ENCODE peak calls at places on chromosomes 12 and 14, in six cellular contexts. One of them, this sample, is unnamed.

GRCh38 chr12:10771132-10771733 is 31.2 kb downstream of the TAS2R7 start:
- DNase-seq in mesendoderm: peak
- DNase-seq in IMR-90: peak
- DNase-seq in H9: no peak
- DNase-seq in mesenchymal stem cell: peak
- DNase-seq in H1: no peak
- DNase-seq in this sample: peak

GRCh38 chr12:45284096-45284901 is 68.4 kb downstream of the ANO6 start:
- DNase-seq in mesendoderm: peak
- DNase-seq in IMR-90: peak
- DNase-seq in H9: peak
- DNase-seq in mesenchymal stem cell: peak
- DNase-seq in H1: no peak
- DNase-seq in this sample: no peak

GRCh38 chr14:90593254-90594040 is 196.6 kb downstream of the CALM1 start:
- DNase-seq in mesendoderm: no peak
- DNase-seq in IMR-90: no peak
- DNase-seq in H9: no peak
- DNase-seq in mesenchymal stem cell: no peak
- DNase-seq in H1: no peak
- DNase-seq in this sample: no peak

GRCh38 chr14:35758523-35759129 is 50.5 kb downstream of the RALGAPA1 start:
- DNase-seq in mesendoderm: no peak
- DNase-seq in IMR-90: no peak
- DNase-seq in H9: no peak
- DNase-seq in mesenchymal stem cell: no peak
- DNase-seq in H1: no peak
- DNase-seq in this sample: no peak

GRCh38 chr14:77145975-77146740 is 4.6 kb upstream of the ZDHHC22 start:
- DNase-seq in mesendoderm: no peak
- DNase-seq in IMR-90: no peak
- DNase-seq in H9: peak
- DNase-seq in mesenchymal stem cell: no peak
- DNase-seq in H1: no peak
- DNase-seq in this sample: no peak

GRCh38 chr12:125105600-125105999 is 40.4 kb downstream of the AACS start:
- DNase-seq in mesendoderm: peak
- DNase-seq in IMR-90: no peak
- DNase-seq in H9: no peak
- DNase-seq in mesenchymal stem cell: no peak
- DNase-seq in H1: no peak
- DNase-seq in this sample: no peak

GRCh38 chr12:121530600-121531355 is 50.0 kb downstream of the KDM2B start:
- DNase-seq in mesendoderm: peak
- DNase-seq in IMR-90: peak
- DNase-seq in H9: peak
- DNase-seq in mesenchymal stem cell: peak
- DNase-seq in H1: no peak
- DNase-seq in this sample: no peak

GRCh38 chr14:93332032-93332852 is 594 bp downstream of the BTBD7 start:
- DNase-seq in mesendoderm: peak
- DNase-seq in IMR-90: peak
- DNase-seq in H9: no peak
- DNase-seq in mesenchymal stem cell: peak
- DNase-seq in H1: no peak
- DNase-seq in this sample: peak

GRCh38 chr14:49584058-49584457 is 2.1 kb downstream of the RPS29 start:
- DNase-seq in mesendoderm: no peak
- DNase-seq in IMR-90: no peak
- DNase-seq in H9: no peak
- DNase-seq in mesenchymal stem cell: no peak
- DNase-seq in H1: no peak
- DNase-seq in this sample: no peak

GRCh38 chr14:97074860-97075259 is 277.7 kb downstream of the VRK1 start:
- DNase-seq in mesendoderm: no peak
- DNase-seq in IMR-90: no peak
- DNase-seq in H9: no peak
- DNase-seq in mesenchymal stem cell: no peak
- DNase-seq in H1: no peak
- DNase-seq in this sample: no peak

GRCh38 chr12:4084631-4085030 is 188.9 kb upstream of the CCND2 start:
- DNase-seq in mesendoderm: no peak
- DNase-seq in IMR-90: no peak
- DNase-seq in H9: no peak
- DNase-seq in mesenchymal stem cell: no peak
- DNase-seq in H1: no peak
- DNase-seq in this sample: no peak

GRCh38 chr14:51430079-51430478 is 190.0 kb downstream of the TMX1 start:
- DNase-seq in mesendoderm: no peak
- DNase-seq in IMR-90: no peak
- DNase-seq in H9: no peak
- DNase-seq in mesenchymal stem cell: peak
- DNase-seq in H1: no peak
- DNase-seq in this sample: no peak

GRCh38 chr12:54608156-54608555 is 19.7 kb upstream of the PPP1R1A start:
- DNase-seq in mesendoderm: no peak
- DNase-seq in IMR-90: no peak
- DNase-seq in H9: no peak
- DNase-seq in mesenchymal stem cell: no peak
- DNase-seq in H1: no peak
- DNase-seq in this sample: no peak

GRCh38 chr12:108082506-108082905 is 46.6 kb upstream of the WSCD2 start:
- DNase-seq in mesendoderm: no peak
- DNase-seq in IMR-90: no peak
- DNase-seq in H9: no peak
- DNase-seq in mesenchymal stem cell: no peak
- DNase-seq in H1: no peak
- DNase-seq in this sample: no peak

GRCh38 chr12:12521044-12521485 is 41.6 kb downstream of the DUSP16 start:
- DNase-seq in mesendoderm: no peak
- DNase-seq in IMR-90: no peak
- DNase-seq in H9: no peak
- DNase-seq in mesenchymal stem cell: no peak
- DNase-seq in H1: no peak
- DNase-seq in this sample: peak

GRCh38 chr14:69107407-69108003 is 45.4 kb downstream of the DCAF5 start:
- DNase-seq in mesendoderm: peak
- DNase-seq in IMR-90: peak
- DNase-seq in H9: peak
- DNase-seq in mesenchymal stem cell: peak
- DNase-seq in H1: no peak
- DNase-seq in this sample: no peak

GRCh38 chr14:31527087-31527486 is 34.1 kb upstream of the NUBPL start:
- DNase-seq in mesendoderm: no peak
- DNase-seq in IMR-90: no peak
- DNase-seq in H9: peak
- DNase-seq in mesenchymal stem cell: no peak
- DNase-seq in H1: no peak
- DNase-seq in this sample: no peak

GRCh38 chr14:31530136-31530535 is 31.1 kb upstream of the NUBPL start:
- DNase-seq in mesendoderm: no peak
- DNase-seq in IMR-90: peak
- DNase-seq in H9: no peak
- DNase-seq in mesenchymal stem cell: peak
- DNase-seq in H1: no peak
- DNase-seq in this sample: no peak

GRCh38 chr14:31527546-31527945 is 33.7 kb upstream of the NUBPL start:
- DNase-seq in mesendoderm: no peak
- DNase-seq in IMR-90: no peak
- DNase-seq in H9: no peak
- DNase-seq in mesenchymal stem cell: no peak
- DNase-seq in H1: no peak
- DNase-seq in this sample: no peak

GRCh38 chr14:31529053-31529452 is 32.2 kb upstream of the NUBPL start:
- DNase-seq in mesendoderm: no peak
- DNase-seq in IMR-90: peak
- DNase-seq in H9: no peak
- DNase-seq in mesenchymal stem cell: peak
- DNase-seq in H1: no peak
- DNase-seq in this sample: no peak
- H2BK15ac ChIP-seq in mesendoderm: no peak
- H2BK15ac ChIP-seq in IMR-90: no peak
- H2BK15ac ChIP-seq in H9: no peak
- H2BK15ac ChIP-seq in mesenchymal stem cell: no peak
- H2BK15ac ChIP-seq in H1: no peak
- H2BK15ac ChIP-seq in this sample: no peak

GRCh38 chr14:80862983-80863382 is 78.6 kb downstream of the CEP128 start:
- DNase-seq in mesendoderm: no peak
- DNase-seq in IMR-90: no peak
- DNase-seq in H9: no peak
- DNase-seq in mesenchymal stem cell: no peak
- DNase-seq in H1: no peak
- DNase-seq in this sample: no peak
- H2BK15ac ChIP-seq in mesendoderm: no peak
- H2BK15ac ChIP-seq in IMR-90: no peak
- H2BK15ac ChIP-seq in H9: no peak
- H2BK15ac ChIP-seq in mesenchymal stem cell: no peak
- H2BK15ac ChIP-seq in H1: no peak
- H2BK15ac ChIP-seq in this sample: no peak

GRCh38 chr12:47829584-47829983 is 9.9 kb upstream of the HDAC7 start:
- DNase-seq in mesendoderm: no peak
- DNase-seq in IMR-90: no peak
- DNase-seq in H9: no peak
- DNase-seq in mesenchymal stem cell: no peak
- DNase-seq in H1: no peak
- DNase-seq in this sample: no peak
- H2BK15ac ChIP-seq in mesendoderm: no peak
- H2BK15ac ChIP-seq in IMR-90: peak
- H2BK15ac ChIP-seq in H9: no peak
- H2BK15ac ChIP-seq in mesenchymal stem cell: no peak
- H2BK15ac ChIP-seq in H1: no peak
- H2BK15ac ChIP-seq in this sample: no peak

GRCh38 chr14:20563966-20564365 is 3.1 kb upstream of the RNASE9 start:
- DNase-seq in mesendoderm: no peak
- DNase-seq in IMR-90: no peak
- DNase-seq in H9: no peak
- DNase-seq in mesenchymal stem cell: no peak
- DNase-seq in H1: no peak
- DNase-seq in this sample: no peak
- H2BK15ac ChIP-seq in mesendoderm: no peak
- H2BK15ac ChIP-seq in IMR-90: no peak
- H2BK15ac ChIP-seq in H9: no peak
- H2BK15ac ChIP-seq in mesenchymal stem cell: no peak
- H2BK15ac ChIP-seq in H1: no peak
- H2BK15ac ChIP-seq in this sample: no peak

DNA sequence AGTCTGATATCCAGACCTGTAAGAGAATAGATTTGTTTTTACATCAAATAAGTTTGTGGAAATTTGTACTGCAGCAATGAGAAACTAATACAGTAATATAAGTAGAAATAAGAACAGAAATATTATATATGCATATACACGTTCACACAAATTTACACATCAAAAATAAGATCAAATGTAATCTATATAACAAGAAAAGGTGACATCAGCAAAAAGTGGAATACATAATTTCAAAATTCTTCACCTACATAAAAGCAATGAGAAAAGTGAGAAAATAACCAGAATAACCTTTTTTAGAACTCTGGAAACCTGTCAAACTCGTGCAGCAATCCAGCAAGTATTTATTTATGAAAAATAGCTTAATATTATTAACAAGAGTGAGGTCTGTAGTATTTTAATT is 1124.6 kb upstream of the ATXN7L3B start:
- DNase-seq in mesendoderm: no peak
- DNase-seq in IMR-90: no peak
- DNase-seq in H9: no peak
- DNase-seq in mesenchymal stem cell: no peak
- DNase-seq in H1: no peak
- DNase-seq in this sample: no peak
- H2BK15ac ChIP-seq in mesendoderm: no peak
- H2BK15ac ChIP-seq in IMR-90: no peak
- H2BK15ac ChIP-seq in H9: no peak
- H2BK15ac ChIP-seq in mesenchymal stem cell: no peak
- H2BK15ac ChIP-seq in H1: no peak
- H2BK15ac ChIP-seq in this sample: no peak

This sample was measured in neuronal stem cell.